ENCODE peak calls at places on chromosomes 5 and 9, in four cellular contexts. K, U, Q and Y are unnamed samples.

GRCh38 chr5:79111960-79112702 is 522 bp downstream of the BHMT start:
- DNase-seq in K (peak), U (no peak), Q (no peak), Y (no peak)

GRCh38 chr5:122163151-122164069 is 34.1 kb downstream of the ZNF474 start:
- DNase-seq in K (no peak), U (peak), Q (no peak), Y (peak)

GRCh38 chr5:20615888-20616563 is 628.0 kb upstream of the CDH18 start:
- DNase-seq in K (no peak), U (no peak), Q (no peak), Y (no peak)

GRCh38 chr9:14030350-14030823 is 283.6 kb downstream of the NFIB start:
- DNase-seq in K (no peak), U (peak), Q (no peak), Y (no peak)

GRCh38 chr5:140130949-140131733 is 5.4 kb downstream of the IGIP start:
- DNase-seq in K (no peak), U (no peak), Q (no peak), Y (no peak)

GRCh38 chr5:72161951-72162350 is 54.7 kb downstream of the MAP1B start:
- DNase-seq in K (no peak), U (no peak), Q (no peak), Y (no peak)

GRCh38 chr5:76337949-76338589 is 65.0 kb upstream of the IQGAP2 start:
- DNase-seq in K (peak), U (peak), Q (peak), Y (peak)

GRCh38 chr5:150034677-150035076 is 34.1 kb downstream of the HMGXB3 start:
- DNase-seq in K (no peak), U (peak), Q (no peak), Y (no peak)

GRCh38 chr5:134053840-134054338 is 49.1 kb upstream of the VDAC1 start:
- DNase-seq in K (no peak), U (peak), Q (no peak), Y (peak)

GRCh38 chr5:51652980-51653379 is 269.7 kb downstream of the ISL1 start:
- DNase-seq in K (no peak), U (no peak), Q (no peak), Y (peak)

GRCh38 chr5:157543825-157544622 is 31.6 kb downstream of the ADAM19 start:
- DNase-seq in K (no peak), U (peak), Q (no peak), Y (no peak)

GRCh38 chr9:136947955-136948510 is 3.0 kb downstream of the C8G start:
- DNase-seq in K (peak), U (peak), Q (no peak), Y (peak)

GRCh38 chr9:129868033-129868395 is 32.8 kb downstream of the USP20 start:
- DNase-seq in K (no peak), U (no peak), Q (no peak), Y (no peak)

GRCh38 chr5:73233461-73234151 is 60.6 kb downstream of the TMEM174 start:
- DNase-seq in K (peak), U (no peak), Q (no peak), Y (peak)

GRCh38 chr9:121240394-121241145 is 27.4 kb upstream of the GSN start:
- DNase-seq in K (no peak), U (peak), Q (no peak), Y (no peak)

GRCh38 chr9:69822091-69822750 is 1.6 kb downstream of the CFAP95 start:
- DNase-seq in K (no peak), U (peak), Q (no peak), Y (peak)

GRCh38 chr5:140011297-140011802 is 31.7 kb downstream of the NRG2 start:
- DNase-seq in K (no peak), U (peak), Q (no peak), Y (no peak)

GRCh38 chr5:174698156-174698555 is 26.2 kb upstream of the MSX2 start:
- DNase-seq in K (peak), U (no peak), Q (no peak), Y (peak)

GRCh38 chr9:38130724-38131123 is 61.7 kb upstream of the SHB start:
- DNase-seq in K (no peak), U (no peak), Q (no peak), Y (no peak)

GRCh38 chr5:180665682-180666404 is 16.4 kb upstream of the FLT4 start:
- DNase-seq in K (no peak), U (no peak), Q (no peak), Y (no peak)

GRCh38 chr5:160171656-160172055 is 52.4 kb upstream of the PWWP2A start:
- DNase-seq in K (no peak), U (no peak), Q (no peak), Y (no peak)

GRCh38 chr5:53631251-53631650 is 70.8 kb downstream of the NDUFS4 start:
- DNase-seq in K (no peak), U (no peak), Q (no peak), Y (no peak)

GRCh38 chr5:88236866-88237642 is 31.6 kb downstream of the TMEM161B start:
- DNase-seq in K (no peak), U (peak), Q (no peak), Y (peak)

DNA sequence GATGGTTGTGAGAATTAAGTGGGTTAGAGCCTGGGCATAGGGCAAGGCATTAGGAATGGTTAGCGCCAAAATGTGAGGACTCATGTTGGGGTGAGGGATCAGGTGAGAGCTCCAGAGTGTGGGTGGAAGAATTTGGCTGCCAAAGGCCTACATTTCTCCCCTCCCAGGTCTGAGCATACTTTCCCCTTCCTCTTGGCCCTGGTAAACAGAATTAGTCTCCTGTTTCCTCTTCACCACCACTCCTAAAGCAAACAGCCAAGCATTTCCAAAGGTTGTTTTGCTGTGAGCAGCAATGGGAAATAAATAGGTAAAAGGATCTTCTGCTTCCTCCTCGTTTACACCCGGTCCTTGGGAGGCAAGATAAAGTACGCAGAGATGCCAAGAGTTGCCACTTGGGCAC is 132.5 kb downstream of the ZSWIM6 start:
- DNase-seq in K (no peak), U (no peak), Q (no peak), Y (no peak)
- H4K5ac ChIP-seq in K (no peak), U (no peak), Q (no peak), Y (no peak)

GRCh38 chr9:135340726-135341475 is 138.7 kb upstream of the PPP1R26 start:
- DNase-seq in K (no peak), U (no peak), Q (no peak), Y (no peak)
- H4K5ac ChIP-seq in K (no peak), U (no peak), Q (peak), Y (no peak)

DNA sequence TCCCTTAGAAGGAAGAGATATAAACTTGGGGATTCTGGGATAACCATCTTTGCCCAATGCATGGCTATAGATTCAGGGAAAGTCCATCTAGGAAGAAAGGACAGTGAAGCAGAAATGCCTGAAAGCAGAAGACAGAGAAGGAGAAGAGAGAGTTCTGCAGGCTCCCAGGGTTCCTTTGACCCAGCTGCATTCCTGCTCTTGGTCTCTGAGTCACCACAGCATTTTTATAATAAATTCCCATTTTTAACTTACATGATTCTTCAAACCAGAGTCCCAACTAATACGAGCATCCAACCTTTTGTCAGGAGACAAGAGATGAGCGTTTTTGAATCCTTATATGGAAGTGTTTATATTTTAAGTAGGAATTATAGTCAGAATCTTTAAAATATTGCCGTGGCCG is 12.0 kb upstream of the AOPEP start:
- DNase-seq in K (no peak), U (peak), Q (no peak), Y (no peak)
- H4K5ac ChIP-seq in K (no peak), U (no peak), Q (no peak), Y (no peak)

DNA sequence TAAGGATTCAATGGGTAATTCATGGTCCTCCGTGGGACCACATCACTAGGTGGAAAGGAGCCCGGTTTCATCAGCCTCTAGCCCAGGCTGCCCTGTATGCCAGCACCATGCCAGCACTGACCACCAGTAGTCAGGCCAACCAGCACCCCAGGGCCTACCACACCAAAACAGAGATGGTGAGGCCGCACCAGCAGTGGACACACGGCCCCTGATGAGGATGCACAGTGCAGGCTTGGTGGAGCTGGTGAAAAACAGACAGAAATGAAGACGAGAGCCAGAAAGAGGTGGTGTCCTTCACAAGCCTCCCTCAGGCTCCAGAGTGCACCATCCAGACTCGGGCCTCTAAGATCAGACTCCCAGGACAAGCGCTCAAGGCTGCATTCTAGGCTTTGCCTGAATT is 128.2 kb downstream of the MED10 start:
- DNase-seq in K (no peak), U (no peak), Q (no peak), Y (no peak)
- H4K5ac ChIP-seq in K (no peak), U (no peak), Q (no peak), Y (no peak)

DNA sequence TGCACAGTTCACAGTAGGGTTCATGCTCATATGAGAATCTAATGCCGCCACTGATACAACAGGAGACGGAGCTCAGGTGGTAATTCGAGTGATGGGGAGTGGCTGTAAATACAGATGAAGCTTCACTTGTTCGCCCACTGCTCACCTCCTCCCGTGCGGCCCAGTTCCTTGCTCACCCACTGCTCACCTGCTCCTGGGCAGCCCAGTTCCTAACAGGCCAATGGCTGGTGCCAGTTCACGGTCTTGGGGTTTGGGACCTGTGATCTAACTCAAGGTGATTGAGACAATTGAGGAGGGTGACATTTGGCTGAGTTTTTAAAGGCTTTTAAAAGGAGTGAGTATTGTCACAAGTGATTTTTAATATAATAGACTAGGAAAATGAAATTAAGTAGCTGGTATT is 45.4 kb downstream of the RAD23B start:
- DNase-seq in K (no peak), U (no peak), Q (no peak), Y (no peak)
- H4K5ac ChIP-seq in K (no peak), U (no peak), Q (no peak), Y (no peak)

GRCh38 chr5:151755383-151755782 is 3.0 kb downstream of the ATOX1 start:
- DNase-seq in K (no peak), U (no peak), Q (no peak), Y (no peak)

GRCh38 chr5:151757233-151758140 is 944 bp downstream of the ATOX1 start:
- DNase-seq in K (no peak), U (no peak), Q (no peak), Y (peak)

GRCh38 chr5:151758430-151759241 is at the start of gene ATOX1:
- DNase-seq in K (peak), U (peak), Q (no peak), Y (peak)

DNA sequence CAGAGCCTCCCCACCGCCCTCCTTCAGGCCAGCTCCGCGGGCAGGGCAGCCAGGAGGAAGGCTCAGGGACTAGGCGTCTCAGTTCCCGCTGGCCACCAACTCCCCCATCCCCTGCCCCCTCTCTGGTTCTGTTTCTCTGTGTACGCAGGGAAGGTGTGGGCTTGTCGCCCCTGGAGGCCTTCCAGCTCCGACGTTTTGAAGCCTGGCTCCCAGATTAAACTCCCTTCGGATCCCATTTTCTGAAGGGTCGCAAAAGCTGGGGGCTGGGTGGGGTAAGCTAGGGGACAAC is 346 bp downstream of the ATOX1 start:
- DNase-seq in K (no peak), U (no peak), Q (no peak), Y (no peak)
- H4K5ac ChIP-seq in K (no peak), U (no peak), Q (no peak), Y (no peak)

GRCh38 chr9:128027705-128028104 is 39.4 kb downstream of the NAIF1 start:
- DNase-seq in K (no peak), U (no peak), Q (no peak), Y (no peak)
- H4K5ac ChIP-seq in K (no peak), U (no peak), Q (no peak), Y (no peak)

GRCh38 chr5:179227196-179227577 is 118.1 kb downstream of the ADAMTS2 start:
- DNase-seq in K (peak), U (no peak), Q (no peak), Y (no peak)

GRCh38 chr5:179228341-179229121 is 116.7 kb downstream of the ADAMTS2 start:
- DNase-seq in K (peak), U (no peak), Q (no peak), Y (no peak)

GRCh38 chr5:179227578-179228311 is 117.5 kb downstream of the ADAMTS2 start:
- DNase-seq in K (peak), U (no peak), Q (no peak), Y (peak)

GRCh38 chr5:179225387-179225786 is 119.9 kb downstream of the ADAMTS2 start:
- DNase-seq in K (peak), U (no peak), Q (no peak), Y (no peak)

DNA sequence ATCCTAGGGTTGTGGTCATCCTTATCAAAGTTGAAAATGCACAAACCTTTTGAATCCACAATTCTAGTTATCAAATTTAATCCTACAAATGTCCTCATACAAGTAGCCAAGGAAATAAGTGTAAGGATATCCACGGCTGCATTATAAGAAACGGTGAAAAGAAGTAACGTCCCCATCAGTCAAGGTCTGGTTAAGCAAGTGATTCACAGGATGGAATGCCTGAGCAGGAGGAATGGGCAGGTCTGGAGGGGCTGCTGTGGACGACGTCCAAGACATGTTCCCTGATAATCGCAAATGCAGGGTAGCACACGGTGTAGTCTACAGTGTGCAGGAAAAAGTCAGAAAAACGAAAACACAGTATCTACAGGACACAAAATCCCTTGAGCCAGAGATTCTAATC is 118.6 kb downstream of the ADAMTS2 start:
- DNase-seq in K (peak), U (no peak), Q (no peak), Y (no peak)
- H4K5ac ChIP-seq in K (no peak), U (no peak), Q (no peak), Y (no peak)